ENCODE peak calls at places on chromosomes 7 and 10, in five cellular contexts. B is GM23338; G is CD8-positive, alpha-beta memory T cell; U is thoracic aorta; K is mammary epithelial cell. X is an unnamed sample.

GRCh38 chr10:69955211-69955805 is 97.3 kb upstream of the MACROH2A2 start:
- DNase-seq in G (no peak), K (no peak), B (peak; percentile 28), U (no peak), X (no peak)

GRCh38 chr7:148535227-148535626 is 55.3 kb upstream of the C7orf33 start:
- DNase-seq in G (no peak), B (no peak), U (no peak), K (peak; percentile 60), X (no peak)

GRCh38 chr7:81457858-81458522 is 311.9 kb downstream of the HGF start:
- DNase-seq in G (no peak), K (no peak), U (no peak), B (peak; percentile 20), X (no peak)

GRCh38 chr7:93249749-93250148 is 17.6 kb downstream of the VPS50 start:
- DNase-seq in K (no peak), B (peak; percentile 47), U (no peak), G (no peak), X (no peak)

GRCh38 chr7:4613855-4614548 is 68.1 kb upstream of the FOXK1 start:
- DNase-seq in U (no peak), B (no peak), K (peak; percentile 50), G (no peak), X (peak; percentile 26)

GRCh38 chr7:102843850-102844249 is 69.0 kb upstream of the LRRC17 start:
- DNase-seq in G (no peak), K (no peak), U (no peak), B (no peak), X (no peak)

GRCh38 chr10:57247271-57247670 is 886.2 kb upstream of the ZWINT start:
- DNase-seq in G (no peak), B (peak; percentile 6), K (no peak), U (no peak), X (no peak)

GRCh38 chr10:14510346-14510745 is 179.6 kb upstream of the FRMD4A start:
- DNase-seq in K (no peak), U (no peak), B (no peak), G (no peak), X (no peak)

GRCh38 chr7:130988443-130988842 is 254.4 kb upstream of the KLF14 start:
- DNase-seq in G (no peak), B (peak; percentile 46), K (no peak), U (no peak), X (no peak)

GRCh38 chr7:155521743-155522398 is 24.5 kb downstream of the CNPY1 start:
- DNase-seq in G (no peak), B (no peak), U (no peak), K (no peak), X (no peak)

GRCh38 chr10:10489765-10490164 is 527.9 kb upstream of the CELF2 start:
- DNase-seq in G (no peak), K (no peak), U (no peak), B (no peak), X (no peak)

GRCh38 chr7:37031571-37032257 is 307.4 kb upstream of the AOAH start:
- DNase-seq in K (peak; percentile 97), B (peak; percentile 64), U (peak; percentile 88), G (no peak), X (peak; percentile 97)

GRCh38 chr7:593324-594115 is 73.9 kb upstream of the PDGFA start:
- DNase-seq in U (no peak), G (no peak), B (no peak), K (no peak), X (no peak)

GRCh38 chr10:98006266-98006665 is 24.2 kb downstream of the CRTAC1 start:
- DNase-seq in K (no peak), G (no peak), U (no peak), B (peak; percentile 82), X (no peak)

GRCh38 chr7:25408861-25409260 is 180.6 kb upstream of the NPVF start:
- DNase-seq in U (no peak), B (no peak), K (no peak), G (no peak), X (no peak)

GRCh38 chr7:30927040-30927439 is 15.4 kb downstream of the AQP1 start:
- DNase-seq in U (no peak), G (no peak), K (no peak), B (no peak), X (no peak)

GRCh38 chr10:75043256-75044121 is 68.0 kb upstream of the SAMD8 start:
- DNase-seq in K (no peak), G (peak; percentile 32), U (no peak), B (peak; percentile 93), X (no peak)

GRCh38 chr10:7756360-7756992 is 31.3 kb downstream of the KIN start:
- DNase-seq in K (peak; percentile 14), G (no peak), B (peak; percentile 53), U (no peak), X (peak; percentile 3)

GRCh38 chr7:98285132-98286092 is 3.9 kb downstream of the BRI3 start:
- DNase-seq in K (no peak), B (no peak), G (no peak), U (no peak), X (no peak)

GRCh38 chr10:25869067-25869591 is 64.9 kb upstream of the MYO3A start:
- DNase-seq in K (no peak), B (no peak), G (no peak), U (no peak), X (no peak)

GRCh38 chr7:55140221-55140980 is 121.6 kb downstream of the EGFR start:
- DNase-seq in U (no peak), K (peak; percentile 88), B (no peak), G (no peak), X (peak; percentile 44)

GRCh38 chr7:135257790-135258189 is 24.2 kb downstream of the STRA8 start:
- DNase-seq in B (no peak), K (no peak), U (no peak), G (no peak), X (no peak)

GRCh38 chr7:156147104-156147503 is 334.8 kb upstream of the SHH start:
- DNase-seq in B (no peak), G (no peak), K (no peak), U (no peak), X (no peak)

GRCh38 chr10:21300546-21300945 is 224.9 kb downstream of the SKIDA1 start:
- DNase-seq in K (no peak), U (no peak), B (no peak), G (no peak), X (no peak)

GRCh38 chr10:33235271-33235884 is 99.1 kb downstream of the NRP1 start:
- DNase-seq in U (no peak), K (no peak), G (no peak), B (no peak), X (no peak)
- H3K27ac ChIP-seq in U (peak overlapping the region; percentile 47), K (no peak overlapping the region), G (no peak overlapping the region), B (no peak overlapping the region), X (no peak overlapping the region)

DNA sequence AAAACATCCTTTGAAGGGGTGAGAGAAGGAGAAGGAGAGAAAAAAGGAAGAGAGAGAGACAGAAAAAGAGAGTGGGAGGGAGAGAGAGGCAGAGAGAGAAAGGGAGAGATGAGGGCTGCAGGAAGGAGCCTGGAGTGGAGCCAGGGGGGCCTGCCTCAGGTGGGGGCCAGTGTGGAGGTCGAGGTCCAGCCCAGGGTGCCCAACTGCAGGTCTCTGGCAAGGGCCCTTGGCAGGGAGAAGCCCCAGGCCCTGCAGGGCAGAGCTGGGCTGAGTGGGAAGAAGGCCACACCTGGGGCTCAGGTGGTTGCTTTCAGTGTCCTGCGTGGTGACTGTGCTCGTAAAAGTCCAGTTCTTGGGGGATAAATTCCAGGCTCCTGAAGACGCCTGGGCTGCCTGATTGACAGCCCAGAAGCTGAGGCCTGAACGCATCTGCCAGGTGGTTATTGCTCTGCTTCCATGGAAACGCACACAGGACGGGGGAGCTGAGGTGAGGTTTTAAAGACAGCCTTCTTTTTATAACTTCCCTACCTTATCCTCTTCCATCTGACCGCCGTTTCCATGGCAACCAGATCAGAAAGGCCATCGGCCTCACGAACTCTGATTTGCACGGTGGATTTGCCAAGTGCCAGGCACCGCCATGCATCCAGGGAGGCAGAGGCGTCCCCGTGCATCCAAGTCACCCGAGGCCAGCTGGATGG is 261.1 kb downstream of the ADARB2 start:
- DNase-seq in B (peak; percentile 33), G (no peak), K (no peak), U (no peak), X (no peak)
- H3K27ac ChIP-seq in B (no peak overlapping the region), G (no peak overlapping the region), K (no peak overlapping the region), U (no peak overlapping the region), X (no peak overlapping the region)

GRCh38 chr10:93334181-93334580 is 148.0 kb downstream of the MYOF start:
- DNase-seq in K (no peak), B (no peak), U (no peak), G (no peak), X (no peak)
- H3K27ac ChIP-seq in K (peak overlapping the region; percentile 56), B (no peak overlapping the region), U (no peak overlapping the region), G (no peak overlapping the region), X (peak overlapping the region; percentile 81)

DNA sequence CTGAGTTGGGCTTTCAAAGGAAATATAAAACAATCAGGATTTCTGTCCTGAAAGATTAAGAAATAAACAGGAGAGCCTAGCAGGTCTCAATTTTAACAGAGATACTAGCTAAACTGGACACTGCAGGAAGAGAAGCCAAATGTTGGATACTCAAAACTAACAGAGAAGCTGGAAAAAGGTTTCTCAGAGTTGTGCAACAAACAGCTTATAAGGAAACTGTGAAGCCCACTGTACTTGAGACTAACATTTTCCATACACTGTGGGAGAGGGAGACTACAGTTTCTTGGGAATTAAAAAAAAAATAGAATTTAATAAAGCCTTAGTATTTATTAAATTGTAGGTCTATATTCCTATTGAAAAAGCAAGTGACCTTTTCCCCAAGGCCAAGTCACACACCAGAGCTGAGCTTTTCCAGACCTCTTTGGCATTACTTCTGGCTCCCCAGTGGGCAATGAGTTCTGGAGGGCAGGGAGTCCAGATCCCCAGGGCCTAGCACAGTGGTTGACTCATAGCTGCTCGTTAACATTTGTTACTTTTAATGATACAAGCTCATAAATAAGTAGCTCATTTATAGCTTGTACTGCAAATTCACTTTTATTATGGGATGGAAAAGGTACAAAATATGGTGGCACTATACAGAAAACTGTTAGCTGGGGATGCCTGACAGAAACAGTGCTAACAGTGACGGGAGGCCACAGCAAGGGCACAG is 68.3 kb downstream of the MINDY3 start:
- DNase-seq in U (peak; percentile 12), G (no peak), B (no peak), K (no peak), X (no peak)
- H3K27ac ChIP-seq in U (peak overlapping the region; percentile 94), G (no peak overlapping the region), B (no peak overlapping the region), K (no peak overlapping the region), X (no peak overlapping the region)